ENCODE peak calls at places on chromosomes 12 and 14, in nine cellular contexts. One of them, this sample, is unnamed.

GRCh38 chr12:90896164-90896563 is 58.8 kb downstream of the CCER1 start:
- DNase-seq in PC-3: peak; percentile 73
- DNase-seq in thoracic aorta: no peak
- DNase-seq in hepatocyte: no peak
- DNase-seq in transverse colon: no peak
- DNase-seq in dermis microvascular lymphatic vessel endothelial cell: no peak
- DNase-seq in NCI-H1694 treated with DMSO at 0.1 percent for 48 hours: no peak
- DNase-seq in T-cell: no peak
- DNase-seq in cardiac muscle cell: no peak
- DNase-seq in this sample: peak; percentile 27

GRCh38 chr12:94149781-94150482 is 1.6 kb downstream of the PLXNC1 start:
- DNase-seq in PC-3: no peak
- DNase-seq in thoracic aorta: no peak
- DNase-seq in hepatocyte: peak; percentile 72
- DNase-seq in transverse colon: peak; percentile 42
- DNase-seq in dermis microvascular lymphatic vessel endothelial cell: no peak
- DNase-seq in NCI-H1694 treated with DMSO at 0.1 percent for 48 hours: no peak
- DNase-seq in T-cell: no peak
- DNase-seq in cardiac muscle cell: peak; percentile 72
- DNase-seq in this sample: no peak

GRCh38 chr12:115722181-115722580 is 555.3 kb downstream of the MED13L start:
- DNase-seq in PC-3: no peak
- DNase-seq in thoracic aorta: no peak
- DNase-seq in hepatocyte: no peak
- DNase-seq in transverse colon: peak; percentile 39
- DNase-seq in dermis microvascular lymphatic vessel endothelial cell: no peak
- DNase-seq in NCI-H1694 treated with DMSO at 0.1 percent for 48 hours: no peak
- DNase-seq in T-cell: no peak
- DNase-seq in cardiac muscle cell: no peak
- DNase-seq in this sample: no peak

GRCh38 chr12:117853600-117853999 is 115.2 kb downstream of the KSR2 start:
- DNase-seq in PC-3: peak; percentile 98
- DNase-seq in thoracic aorta: no peak
- DNase-seq in hepatocyte: peak; percentile 81
- DNase-seq in transverse colon: peak; percentile 44
- DNase-seq in dermis microvascular lymphatic vessel endothelial cell: no peak
- DNase-seq in NCI-H1694 treated with DMSO at 0.1 percent for 48 hours: no peak
- DNase-seq in T-cell: no peak
- DNase-seq in cardiac muscle cell: no peak
- DNase-seq in this sample: no peak

GRCh38 chr12:112381421-112381897 is 772 bp downstream of the HECTD4 start:
- DNase-seq in PC-3: peak; percentile 56
- DNase-seq in thoracic aorta: no peak
- DNase-seq in hepatocyte: peak; percentile 62
- DNase-seq in transverse colon: peak; percentile 50
- DNase-seq in dermis microvascular lymphatic vessel endothelial cell: no peak
- DNase-seq in NCI-H1694 treated with DMSO at 0.1 percent for 48 hours: no peak
- DNase-seq in T-cell: peak; percentile 11
- DNase-seq in cardiac muscle cell: no peak
- DNase-seq in this sample: no peak

GRCh38 chr12:124603910-124604775 is 36.7 kb upstream of the NCOR2 start:
- DNase-seq in PC-3: no peak
- DNase-seq in thoracic aorta: no peak
- DNase-seq in hepatocyte: peak; percentile 52
- DNase-seq in transverse colon: peak; percentile 52
- DNase-seq in dermis microvascular lymphatic vessel endothelial cell: no peak
- DNase-seq in NCI-H1694 treated with DMSO at 0.1 percent for 48 hours: no peak
- DNase-seq in T-cell: no peak
- DNase-seq in cardiac muscle cell: no peak
- DNase-seq in this sample: no peak

GRCh38 chr14:71235865-71236264 is 328.6 kb downstream of the PCNX1 start:
- DNase-seq in PC-3: no peak
- DNase-seq in thoracic aorta: peak; percentile 9
- DNase-seq in hepatocyte: no peak
- DNase-seq in transverse colon: no peak
- DNase-seq in dermis microvascular lymphatic vessel endothelial cell: peak; percentile 14
- DNase-seq in NCI-H1694 treated with DMSO at 0.1 percent for 48 hours: no peak
- DNase-seq in T-cell: no peak
- DNase-seq in cardiac muscle cell: no peak
- DNase-seq in this sample: peak; percentile 11

GRCh38 chr14:64960762-64961276 is 11.3 kb downstream of the RAB15 start:
- DNase-seq in PC-3: no peak
- DNase-seq in thoracic aorta: no peak
- DNase-seq in hepatocyte: no peak
- DNase-seq in transverse colon: no peak
- DNase-seq in dermis microvascular lymphatic vessel endothelial cell: no peak
- DNase-seq in NCI-H1694 treated with DMSO at 0.1 percent for 48 hours: peak; percentile 93
- DNase-seq in T-cell: no peak
- DNase-seq in cardiac muscle cell: no peak
- DNase-seq in this sample: no peak

GRCh38 chr12:110367209-110367864 is 36.2 kb downstream of the ANAPC7 start:
- DNase-seq in PC-3: no peak
- DNase-seq in thoracic aorta: no peak
- DNase-seq in hepatocyte: peak; percentile 30
- DNase-seq in transverse colon: peak; percentile 23
- DNase-seq in dermis microvascular lymphatic vessel endothelial cell: no peak
- DNase-seq in NCI-H1694 treated with DMSO at 0.1 percent for 48 hours: peak; percentile 65
- DNase-seq in T-cell: no peak
- DNase-seq in cardiac muscle cell: no peak
- DNase-seq in this sample: no peak

GRCh38 chr12:132396657-132397056 is 67.3 kb upstream of the GALNT9 start:
- DNase-seq in PC-3: no peak
- DNase-seq in thoracic aorta: no peak
- DNase-seq in hepatocyte: no peak
- DNase-seq in transverse colon: no peak
- DNase-seq in dermis microvascular lymphatic vessel endothelial cell: no peak
- DNase-seq in NCI-H1694 treated with DMSO at 0.1 percent for 48 hours: no peak
- DNase-seq in T-cell: no peak
- DNase-seq in cardiac muscle cell: no peak
- DNase-seq in this sample: no peak

GRCh38 chr14:36035675-36036074 is 140.8 kb downstream of the PTCSC3 start:
- DNase-seq in PC-3: no peak
- DNase-seq in thoracic aorta: no peak
- DNase-seq in hepatocyte: no peak
- DNase-seq in transverse colon: no peak
- DNase-seq in dermis microvascular lymphatic vessel endothelial cell: no peak
- DNase-seq in NCI-H1694 treated with DMSO at 0.1 percent for 48 hours: no peak
- DNase-seq in T-cell: no peak
- DNase-seq in cardiac muscle cell: no peak
- DNase-seq in this sample: no peak

GRCh38 chr12:106984588-106985137 is 2.3 kb downstream of the MTERF2 start:
- DNase-seq in PC-3: no peak
- DNase-seq in thoracic aorta: no peak
- DNase-seq in hepatocyte: no peak
- DNase-seq in transverse colon: no peak
- DNase-seq in dermis microvascular lymphatic vessel endothelial cell: no peak
- DNase-seq in NCI-H1694 treated with DMSO at 0.1 percent for 48 hours: no peak
- DNase-seq in T-cell: no peak
- DNase-seq in cardiac muscle cell: no peak
- DNase-seq in this sample: no peak

GRCh38 chr14:21735200-21735599 is 61.6 kb upstream of the OR4E1 start:
- DNase-seq in PC-3: no peak
- DNase-seq in thoracic aorta: no peak
- DNase-seq in hepatocyte: no peak
- DNase-seq in transverse colon: no peak
- DNase-seq in dermis microvascular lymphatic vessel endothelial cell: no peak
- DNase-seq in NCI-H1694 treated with DMSO at 0.1 percent for 48 hours: no peak
- DNase-seq in T-cell: no peak
- DNase-seq in cardiac muscle cell: no peak
- DNase-seq in this sample: no peak

GRCh38 chr12:130715150-130715995 is 726 bp downstream of the RIMBP2 start:
- DNase-seq in PC-3: no peak
- DNase-seq in thoracic aorta: no peak
- DNase-seq in hepatocyte: peak; percentile 37
- DNase-seq in transverse colon: no peak
- DNase-seq in dermis microvascular lymphatic vessel endothelial cell: no peak
- DNase-seq in NCI-H1694 treated with DMSO at 0.1 percent for 48 hours: peak; percentile 16
- DNase-seq in T-cell: no peak
- DNase-seq in cardiac muscle cell: peak; percentile 29
- DNase-seq in this sample: no peak

GRCh38 chr12:92365333-92365732 is 219.7 kb upstream of the BTG1 start:
- DNase-seq in PC-3: no peak
- DNase-seq in thoracic aorta: no peak
- DNase-seq in hepatocyte: no peak
- DNase-seq in transverse colon: no peak
- DNase-seq in dermis microvascular lymphatic vessel endothelial cell: no peak
- DNase-seq in NCI-H1694 treated with DMSO at 0.1 percent for 48 hours: no peak
- DNase-seq in T-cell: no peak
- DNase-seq in cardiac muscle cell: no peak
- DNase-seq in this sample: no peak

GRCh38 chr14:23294346-23294733 is 8.3 kb downstream of the PPP1R3E start:
- DNase-seq in PC-3: no peak
- DNase-seq in thoracic aorta: no peak
- DNase-seq in hepatocyte: no peak
- DNase-seq in transverse colon: no peak
- DNase-seq in dermis microvascular lymphatic vessel endothelial cell: no peak
- DNase-seq in NCI-H1694 treated with DMSO at 0.1 percent for 48 hours: no peak
- DNase-seq in T-cell: no peak
- DNase-seq in cardiac muscle cell: no peak
- DNase-seq in this sample: no peak

GRCh38 chr12:47247418-47247817 is 167.7 kb upstream of the AMIGO2 start:
- DNase-seq in PC-3: peak; percentile 91
- DNase-seq in thoracic aorta: no peak
- DNase-seq in hepatocyte: no peak
- DNase-seq in transverse colon: peak; percentile 21
- DNase-seq in dermis microvascular lymphatic vessel endothelial cell: no peak
- DNase-seq in NCI-H1694 treated with DMSO at 0.1 percent for 48 hours: no peak
- DNase-seq in T-cell: no peak
- DNase-seq in cardiac muscle cell: no peak
- DNase-seq in this sample: no peak

GRCh38 chr12:29333178-29333577 is 47.8 kb downstream of the ERGIC2 start:
- DNase-seq in PC-3: peak; percentile 41
- DNase-seq in thoracic aorta: no peak
- DNase-seq in hepatocyte: no peak
- DNase-seq in transverse colon: no peak
- DNase-seq in dermis microvascular lymphatic vessel endothelial cell: no peak
- DNase-seq in NCI-H1694 treated with DMSO at 0.1 percent for 48 hours: no peak
- DNase-seq in T-cell: no peak
- DNase-seq in cardiac muscle cell: no peak
- DNase-seq in this sample: no peak

GRCh38 chr14:71491925-71492324 is 440.3 kb upstream of the RGS6 start:
- DNase-seq in PC-3: no peak
- DNase-seq in thoracic aorta: no peak
- DNase-seq in hepatocyte: no peak
- DNase-seq in transverse colon: no peak
- DNase-seq in dermis microvascular lymphatic vessel endothelial cell: no peak
- DNase-seq in NCI-H1694 treated with DMSO at 0.1 percent for 48 hours: no peak
- DNase-seq in T-cell: no peak
- DNase-seq in cardiac muscle cell: no peak
- DNase-seq in this sample: no peak

GRCh38 chr14:75229923-75230792 is 48.5 kb upstream of the FOS start:
- DNase-seq in PC-3: peak; percentile 74
- DNase-seq in thoracic aorta: no peak
- DNase-seq in hepatocyte: peak; percentile 54
- DNase-seq in transverse colon: peak; percentile 69
- DNase-seq in dermis microvascular lymphatic vessel endothelial cell: peak; percentile 87
- DNase-seq in NCI-H1694 treated with DMSO at 0.1 percent for 48 hours: peak; percentile 7
- DNase-seq in T-cell: peak; percentile 49
- DNase-seq in cardiac muscle cell: no peak
- DNase-seq in this sample: no peak

GRCh38 chr12:74401035-74401434 is 136.6 kb upstream of the ATXN7L3B start:
- DNase-seq in PC-3: peak; percentile 40
- DNase-seq in thoracic aorta: no peak
- DNase-seq in hepatocyte: no peak
- DNase-seq in transverse colon: no peak
- DNase-seq in dermis microvascular lymphatic vessel endothelial cell: no peak
- DNase-seq in NCI-H1694 treated with DMSO at 0.1 percent for 48 hours: no peak
- DNase-seq in T-cell: no peak
- DNase-seq in cardiac muscle cell: no peak
- DNase-seq in this sample: no peak

GRCh38 chr12:26845984-26846383 is 13.0 kb upstream of the ITPR2 start:
- DNase-seq in PC-3: no peak
- DNase-seq in thoracic aorta: no peak
- DNase-seq in hepatocyte: peak; percentile 70
- DNase-seq in transverse colon: no peak
- DNase-seq in dermis microvascular lymphatic vessel endothelial cell: no peak
- DNase-seq in NCI-H1694 treated with DMSO at 0.1 percent for 48 hours: no peak
- DNase-seq in T-cell: no peak
- DNase-seq in cardiac muscle cell: peak; percentile 56
- DNase-seq in this sample: peak; percentile 43

GRCh38 chr14:103317251-103317650 is 16.8 kb upstream of the EIF5 start:
- DNase-seq in PC-3: no peak
- DNase-seq in thoracic aorta: no peak
- DNase-seq in hepatocyte: no peak
- DNase-seq in transverse colon: no peak
- DNase-seq in dermis microvascular lymphatic vessel endothelial cell: no peak
- DNase-seq in NCI-H1694 treated with DMSO at 0.1 percent for 48 hours: no peak
- DNase-seq in T-cell: no peak
- DNase-seq in cardiac muscle cell: no peak
- DNase-seq in this sample: no peak

This sample was measured in astrocyte of the cerebellum.